ENCODE peak calls at places on chromosomes 13 and 19, in five cellular contexts. J is IMR-90, W is H1, L is neuronal stem cell, Y is mesenchymal stem cell. M is an unnamed sample.

GRCh38 chr19:38024991-38025716 is 118.1 kb downstream of the SIPA1L3 start:
- DNase-seq in Y (no peak), W (no peak), L (no peak), J (no peak), M (peak; percentile 70)

GRCh38 chr13:108786578-108787100 is 157.2 kb downstream of the MYO16 start:
- DNase-seq in J (no peak), W (no peak), L (no peak), Y (no peak), M (no peak)

GRCh38 chr19:55660991-55661390 is 6.2 kb downstream of the U2AF2 start:
- DNase-seq in J (no peak), L (no peak), Y (no peak), W (no peak), M (no peak)

GRCh38 chr19:45424191-45425058 is 708 bp upstream of the ERCC1 start:
- DNase-seq in W (peak; percentile 76), L (no peak), J (peak; percentile 98), Y (peak; percentile 99), M (peak; percentile 92)

GRCh38 chr13:75870397-75870801 is 234.3 kb downstream of the LMO7 start:
- DNase-seq in L (peak; percentile 20), J (peak; percentile 20), Y (peak; percentile 32), W (peak; percentile 62), M (no peak)

GRCh38 chr13:48028066-48028465 is 9.5 kb upstream of the NUDT15 start:
- DNase-seq in W (no peak), Y (no peak), J (no peak), L (no peak), M (no peak)

GRCh38 chr13:65670014-65670625 is 1560.0 kb downstream of the PCDH9 start:
- DNase-seq in Y (no peak), J (no peak), L (no peak), W (no peak), M (no peak)

GRCh38 chr19:44643605-44644390 is at the start of gene PVR:
- DNase-seq in L (peak; percentile 48), W (peak; percentile 77), Y (peak; percentile 87), J (peak; percentile 77), M (peak; percentile 79)

GRCh38 chr19:51784922-51785690 is 9.9 kb upstream of the FPR3 start:
- DNase-seq in W (no peak), J (no peak), L (no peak), Y (no peak), M (no peak)

GRCh38 chr19:2270572-2271515 is 11.1 kb downstream of the PEAK3 start:
- DNase-seq in Y (peak; percentile 86), J (peak; percentile 84), W (no peak), L (no peak), M (peak; percentile 65)

GRCh38 chr13:32021785-32022184 is 9.8 kb upstream of the FRY start:
- DNase-seq in W (no peak), J (no peak), Y (no peak), L (no peak), M (no peak)

GRCh38 chr13:66660013-66660804 is 569.9 kb downstream of the PCDH9 start:
- DNase-seq in L (no peak), J (peak; percentile 75), Y (peak; percentile 80), W (no peak), M (no peak)

GRCh38 chr19:32750441-32751055 is 31.0 kb downstream of the TDRD12 start:
- DNase-seq in Y (no peak), J (no peak), L (no peak), W (no peak), M (no peak)

GRCh38 chr19:46481947-46482346 is 10.6 kb upstream of the PNMA8A start:
- DNase-seq in J (peak; percentile 36), W (no peak), Y (no peak), L (no peak), M (no peak)

GRCh38 chr13:77118134-77118533 is 91.2 kb upstream of the FBXL3 start:
- DNase-seq in Y (no peak), J (no peak), W (no peak), L (no peak), M (peak; percentile 63)

DNA sequence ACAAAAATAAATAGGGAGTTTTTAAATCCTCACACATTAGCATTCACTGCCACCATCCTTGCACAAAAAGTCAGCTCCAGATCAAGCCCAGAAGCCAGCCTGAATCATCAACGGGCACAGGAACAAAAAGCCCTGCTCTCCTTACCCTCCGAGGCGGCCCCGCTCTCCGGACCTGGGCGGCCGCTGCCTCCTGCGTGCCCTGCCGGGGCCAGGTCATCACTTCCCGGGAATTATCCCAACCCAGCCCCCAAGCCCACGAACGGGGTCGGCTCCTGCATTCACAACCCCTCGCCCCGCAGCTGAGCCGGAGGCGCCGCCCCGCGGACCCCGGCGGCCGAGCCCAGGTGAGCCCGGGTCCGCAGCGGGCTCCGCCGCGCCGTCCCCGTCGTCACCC is 754 bp downstream of the DNAJB1 start:
- DNase-seq in Y (no peak), J (peak; percentile 28), W (no peak), L (no peak), M (peak; percentile 33)
- H3K18ac ChIP-seq in Y (peak overlapping the region; percentile 91), J (peak overlapping the region; percentile 61), W (no peak overlapping the region), L (peak overlapping the region; percentile 98), M (peak overlapping the region; percentile 84)

GRCh38 chr13:113465241-113465640 is 12.0 kb upstream of the ADPRHL1 start:
- DNase-seq in Y (no peak), J (no peak), L (no peak), W (no peak), M (no peak)

GRCh38 chr13:113468461-113469147 is 15.3 kb upstream of the ADPRHL1 start:
- DNase-seq in L (peak; percentile 35), W (no peak), Y (no peak), J (no peak), M (peak; percentile 55)

GRCh38 chr13:113464476-113464875 is 11.2 kb upstream of the ADPRHL1 start:
- DNase-seq in W (no peak), J (no peak), L (no peak), Y (no peak), M (no peak)

GRCh38 chr13:113468029-113468428 is 14.7 kb upstream of the ADPRHL1 start:
- DNase-seq in Y (no peak), W (no peak), J (no peak), L (no peak), M (no peak)

GRCh38 chr13:113466321-113466836 is 13.1 kb upstream of the ADPRHL1 start:
- DNase-seq in L (no peak), J (peak; percentile 14), W (no peak), Y (peak; percentile 16), M (no peak)
- H3K23ac ChIP-seq in L (no peak overlapping the region), J (no peak overlapping the region), W (no peak overlapping the region), Y (no peak overlapping the region), M (no peak overlapping the region)

GRCh38 chr19:12943437-12944044 is 2.1 kb upstream of the RAD23A start:
- DNase-seq in Y (no peak), J (no peak), L (no peak), W (no peak), M (no peak)
- H3K36me3 ChIP-seq in Y (peaks cover 59% of the 10 kb centered on the region), J (peaks cover 57% of the 10 kb centered on the region), L (peaks cover 54% of the 10 kb centered on the region), W (peaks cover 58% of the 10 kb centered on the region), M (peaks cover 19% of the 10 kb centered on the region)

GRCh38 chr13:98547455-98547854 is 29.5 kb downstream of the STK24 start:
- DNase-seq in W (no peak), Y (no peak), L (no peak), J (no peak), M (no peak)

GRCh38 chr13:98549006-98549727 is 27.7 kb downstream of the STK24 start:
- DNase-seq in W (no peak), J (peak; percentile 98), L (no peak), Y (peak; percentile 99), M (no peak)

GRCh38 chr13:98544105-98544710 is 32.7 kb downstream of the STK24 start:
- DNase-seq in W (no peak), Y (no peak), L (no peak), J (no peak), M (no peak)

GRCh38 chr13:98548230-98548629 is 28.7 kb downstream of the STK24 start:
- DNase-seq in W (no peak), Y (peak; percentile 67), J (peak; percentile 42), L (no peak), M (no peak)

GRCh38 chr13:98546402-98546801 is 30.5 kb downstream of the STK24 start:
- DNase-seq in Y (no peak), W (no peak), J (no peak), L (no peak), M (peak; percentile 49)
- H3K18ac ChIP-seq in Y (peak overlapping the region; percentile 82), W (no peak overlapping the region), J (peak overlapping the region; percentile 2), L (no peak overlapping the region), M (no peak overlapping the region)

DNA sequence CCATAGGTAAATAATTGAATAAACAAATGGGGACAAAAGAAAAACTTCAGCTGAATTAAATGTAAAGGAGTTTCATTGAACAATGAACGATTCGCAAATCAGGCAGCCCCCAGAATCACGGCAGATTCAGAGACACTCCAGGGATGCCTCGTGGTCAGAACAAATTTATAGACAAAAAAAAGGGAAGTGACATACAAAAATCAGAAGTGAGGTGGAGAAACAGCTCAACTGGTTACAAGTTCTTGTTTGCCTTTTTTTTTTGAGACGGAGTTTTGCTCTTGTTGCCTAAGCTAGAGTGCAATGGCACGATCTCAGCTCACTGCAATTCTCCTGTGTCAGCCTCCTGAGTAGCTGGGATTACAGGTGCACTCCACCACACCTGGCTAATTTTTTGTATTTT is 5.7 kb downstream of the ZNF566 start:
- DNase-seq in J (no peak), L (no peak), Y (no peak), W (no peak), M (no peak)
- H3K23ac ChIP-seq in J (no peak overlapping the region), L (no peak overlapping the region), Y (no peak overlapping the region), W (no peak overlapping the region), M (no peak overlapping the region)